ENCODE peak calls at places on chromosomes 13 and 19, in six cellular contexts. U is neuronal stem cell, V is IMR-90, X is mesenchymal stem cell, M is trophoblast cell, E is H1. Q is an unnamed sample.
A peak's percentile ranks its signal among the peaks of the same experiment; 100 is the strongest.

GRCh38 chr13:41061914-41062837 is 867 bp downstream of the WBP4 start:
- DNase-seq in E (no peak), X (peak; percentile 92), M (peak; percentile 85), U (no peak), V (peak; percentile 64), Q (no peak)

GRCh38 chr13:38309397-38309796 is 40.3 kb upstream of the UFM1 start:
- DNase-seq in X (no peak), E (no peak), M (peak; percentile 70), U (no peak), V (no peak), Q (no peak)

GRCh38 chr19:47741544-47742125 is 3.7 kb upstream of the NOP53 start:
- DNase-seq in M (no peak), V (no peak), U (no peak), X (no peak), E (no peak), Q (no peak)

GRCh38 chr19:46821512-46822359 is 28.9 kb downstream of the AP2S1 start:
- DNase-seq in E (no peak), X (no peak), V (no peak), M (no peak), U (no peak), Q (peak; percentile 41)

GRCh38 chr19:6115992-6116391 is 5.7 kb upstream of the RFX2 start:
- DNase-seq in E (no peak), V (no peak), M (no peak), U (no peak), X (no peak), Q (no peak)

GRCh38 chr13:99314640-99315176 is 7.5 kb upstream of the GPR183 start:
- DNase-seq in M (peak; percentile 12), V (peak; percentile 28), X (peak; percentile 50), U (no peak), E (no peak), Q (no peak)

GRCh38 chr19:43506629-43507028 is 2.1 kb upstream of the PHLDB3 start:
- DNase-seq in U (no peak), X (no peak), V (no peak), M (no peak), E (no peak), Q (no peak)

GRCh38 chr19:28956971-28957370 is 256.0 kb downstream of the UQCRFS1 start:
- DNase-seq in M (peak; percentile 68), V (no peak), E (no peak), U (no peak), X (no peak), Q (no peak)

GRCh38 chr13:99028890-99029289 is 51.0 kb upstream of the DOCK9 start:
- DNase-seq in M (peak; percentile 73), V (no peak), X (no peak), U (no peak), E (peak; percentile 41), Q (peak; percentile 74)

GRCh38 chr19:46714523-46715106 is 2.3 kb downstream of the PRKD2 start:
- DNase-seq in E (no peak), U (no peak), V (no peak), M (peak; percentile 28), X (peak; percentile 48), Q (no peak)

GRCh38 chr13:113291997-113292862 is 4.8 kb upstream of the LAMP1 start:
- DNase-seq in U (no peak), M (peak; percentile 19), V (peak; percentile 51), E (no peak), X (peak; percentile 63), Q (peak; percentile 32)

GRCh38 chr19:18002347-18002850 is 5.6 kb upstream of the ARRDC2 start:
- DNase-seq in M (no peak), E (no peak), X (no peak), U (no peak), V (no peak), Q (no peak)

GRCh38 chr13:25214371-25215252 is 42.5 kb upstream of the AMER2 start:
- DNase-seq in M (no peak), V (peak; percentile 21), E (no peak), U (no peak), X (peak; percentile 7), Q (no peak)

GRCh38 chr19:54462713-54463530 is 656 bp downstream of the LENG9 start:
- DNase-seq in E (no peak), M (peak; percentile 65), U (peak; percentile 59), X (peak; percentile 74), V (peak; percentile 46), Q (peak; percentile 81)

GRCh38 chr13:74796126-74796643 is 662.0 kb upstream of the KLF12 start:
- DNase-seq in E (no peak), X (no peak), M (no peak), U (no peak), V (no peak), Q (no peak)

GRCh38 chr13:37429976-37430375 is 168.6 kb downstream of the POSTN start:
- DNase-seq in M (no peak), U (no peak), V (peak; percentile 98), X (peak; percentile 88), E (no peak), Q (no peak)

GRCh38 chr13:80341098-80341701 is at the start of gene SPRY2:
- DNase-seq in E (peak; percentile 89), V (peak; percentile 96), M (peak; percentile 91), X (peak; percentile 99), U (peak; percentile 93), Q (peak; percentile 96)

GRCh38 chr19:46639356-46640061 is 3.5 kb upstream of the GNG8 start:
- DNase-seq in M (peak; percentile 21), U (no peak), V (peak; percentile 58), E (no peak), X (peak; percentile 89), Q (no peak)

GRCh38 chr19:30784850-30785459 is 412.8 kb downstream of the ZNF536 start:
- DNase-seq in U (peak; percentile 24), E (peak; percentile 13), M (peak; percentile 49), V (peak; percentile 26), X (peak; percentile 22), Q (peak; percentile 79)

GRCh38 chr13:111387945-111388600 is 67.6 kb downstream of the TEX29 start:
- DNase-seq in U (no peak), M (no peak), V (no peak), X (no peak), E (no peak), Q (no peak)

GRCh38 chr19:6402834-6403608 is 10.1 kb upstream of the GTF2F1 start:
- DNase-seq in X (no peak), U (no peak), M (no peak), V (peak; percentile 52), E (no peak), Q (no peak)

GRCh38 chr13:21310220-21310619 is 133.8 kb downstream of the MRPL57 start:
- DNase-seq in M (peak; percentile 98), V (no peak), X (peak; percentile 24), U (no peak), E (no peak), Q (no peak)

GRCh38 chr13:27446986-27447583 is 3.3 kb downstream of the MTIF3 start:
- DNase-seq in M (no peak), X (no peak), E (no peak), V (no peak), U (no peak), Q (no peak)

GRCh38 chr19:39540333-39540673 is 342 bp upstream of the EID2 start:
- DNase-seq in V (no peak), M (no peak), X (no peak), E (no peak), U (no peak), Q (no peak)
- H3K14ac ChIP-seq in V (no peak overlapping the region), M (no peak overlapping the region), X (no peak overlapping the region), E (no peak overlapping the region), U (no peak overlapping the region), Q (no peak overlapping the region)

GRCh38 chr13:31898383-31899071 is 133.0 kb upstream of the FRY start:
- DNase-seq in U (no peak), X (no peak), M (no peak), E (no peak), V (no peak), Q (no peak)

GRCh38 chr13:31891472-31891871 is 140.1 kb upstream of the FRY start:
- DNase-seq in X (no peak), E (no peak), M (peak; percentile 66), V (no peak), U (no peak), Q (no peak)

GRCh38 chr13:31896427-31896826 is 135.1 kb upstream of the FRY start:
- DNase-seq in X (peak; percentile 74), V (peak; percentile 63), U (no peak), M (no peak), E (no peak), Q (no peak)

GRCh38 chr13:31894931-31895330 is 136.6 kb upstream of the FRY start:
- DNase-seq in X (no peak), U (no peak), V (no peak), E (no peak), M (no peak), Q (no peak)

DNA sequence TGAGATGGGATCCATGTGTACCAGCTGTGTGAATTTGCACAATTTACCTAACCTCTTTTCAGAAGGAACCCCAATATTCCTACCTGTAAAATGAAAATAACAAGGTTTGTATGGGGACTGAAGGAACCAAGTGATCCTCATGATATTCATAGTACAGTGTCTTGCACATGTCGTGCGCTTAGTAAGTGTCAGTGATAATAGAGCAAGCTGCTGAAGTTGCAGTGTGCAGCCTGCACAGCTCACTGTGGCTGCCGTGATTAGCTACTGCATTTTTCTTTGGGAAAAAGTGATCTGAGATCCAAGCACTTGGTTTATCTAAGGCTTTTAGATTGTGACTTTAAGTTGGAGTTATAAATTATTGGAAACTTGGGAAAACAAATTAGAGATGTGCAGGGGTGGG is 135.9 kb upstream of the FRY start:
- DNase-seq in U (no peak), M (no peak), E (no peak), V (no peak), X (no peak), Q (no peak)
- H3K14ac ChIP-seq in U (no peak overlapping the region), M (no peak overlapping the region), E (no peak overlapping the region), V (no peak overlapping the region), X (no peak overlapping the region), Q (no peak overlapping the region)

DNA sequence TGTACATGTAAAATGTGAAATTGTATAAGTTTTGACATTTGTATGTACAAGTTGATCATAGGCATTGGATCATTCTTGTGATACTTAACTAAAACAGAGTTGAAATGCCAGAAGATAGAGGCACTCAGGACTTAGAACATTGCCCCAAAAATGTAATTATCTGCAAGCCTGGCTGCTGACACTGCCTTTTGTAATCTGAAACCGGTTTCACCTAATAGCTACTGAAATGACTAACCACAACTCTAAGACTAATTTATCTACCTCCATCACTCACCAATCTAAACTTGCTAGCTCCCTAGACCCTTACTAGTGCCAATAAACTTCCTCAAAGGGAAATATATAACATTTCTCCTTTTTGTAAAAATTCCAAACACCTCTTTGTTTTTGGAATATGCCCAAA is 2596.2 kb downstream of the PCDH9 start:
- DNase-seq in M (no peak), E (no peak), V (no peak), U (no peak), X (no peak), Q (no peak)
- H3K14ac ChIP-seq in M (no peak overlapping the region), E (no peak overlapping the region), V (no peak overlapping the region), U (no peak overlapping the region), X (no peak overlapping the region), Q (no peak overlapping the region)

GRCh38 chr19:35220315-35220921 is 8.1 kb downstream of the FAM187B start:
- DNase-seq in E (no peak), M (no peak), U (no peak), X (no peak), V (no peak), Q (no peak)

GRCh38 chr19:35223856-35224505 is 4.6 kb downstream of the FAM187B start:
- DNase-seq in E (no peak), V (no peak), M (no peak), X (no peak), U (no peak), Q (no peak)

GRCh38 chr19:35224681-35225604 is 3.6 kb downstream of the FAM187B start:
- DNase-seq in X (no peak), U (no peak), M (no peak), V (no peak), E (no peak), Q (peak; percentile 80)

GRCh38 chr19:35223084-35223790 is 5.3 kb downstream of the FAM187B start:
- DNase-seq in U (no peak), M (no peak), X (no peak), E (no peak), V (no peak), Q (no peak)

GRCh38 chr19:35222373-35223005 is 6.0 kb downstream of the FAM187B start:
- DNase-seq in M (no peak), E (no peak), X (no peak), V (no peak), U (no peak), Q (no peak)
- H3K14ac ChIP-seq in M (no peak overlapping the region), E (no peak overlapping the region), X (no peak overlapping the region), V (no peak overlapping the region), U (no peak overlapping the region), Q (no peak overlapping the region)

Q was measured in H9.